ENCODE peak calls at places on chromosomes 12 and 14, in five cellular contexts. D is T-helper 1 cell, Y is fibroblast of the conjunctiva, Q is stromal cell of bone marrow, H is fibroblast of the aortic adventitia. P is an unnamed sample.
A peak's percentile ranks its signal among the peaks of the same experiment; 100 is the strongest.

GRCh38 chr14:96225745-96226151 is 21.1 kb downstream of the BDKRB2 start:
- DNase-seq in D (no peak), Q (peak; percentile 36), H (peak; percentile 79), Y (no peak), P (peak; percentile 89)

GRCh38 chr14:73457935-73458218 is 469 bp downstream of the NUMB start:
- DNase-seq in H (no peak), Y (no peak), D (no peak), Q (no peak), P (no peak)

GRCh38 chr14:89041245-89041585 is 216.8 kb downstream of the TTC8 start:
- DNase-seq in D (no peak), Y (no peak), H (no peak), Q (no peak), P (no peak)

GRCh38 chr12:109615556-109616229 is 42.1 kb downstream of the MVK start:
- DNase-seq in H (no peak), D (no peak), Q (no peak), Y (no peak), P (no peak)

GRCh38 chr12:51821423-51822260 is 26.9 kb downstream of the FIGNL2 start:
- DNase-seq in Y (no peak), D (no peak), H (no peak), Q (no peak), P (no peak)

GRCh38 chr12:105504286-105504685 is 173.8 kb downstream of the C12orf75 start:
- DNase-seq in D (no peak), Y (no peak), H (no peak), Q (no peak), P (no peak)

GRCh38 chr14:29584992-29585391 is 342.7 kb downstream of the PRKD1 start:
- DNase-seq in Y (peak; percentile 67), D (no peak), Q (peak; percentile 89), H (peak; percentile 80), P (no peak)

GRCh38 chr14:30223385-30223785 is 295.7 kb upstream of the PRKD1 start:
- DNase-seq in D (no peak), Q (peak; percentile 51), H (peak; percentile 93), Y (peak; percentile 78), P (peak; percentile 73)

GRCh38 chr14:66709292-66709691 is 201.3 kb downstream of the GPHN start:
- DNase-seq in D (no peak), Q (peak; percentile 3), H (peak; percentile 68), Y (peak; percentile 14), P (peak; percentile 51)

GRCh38 chr14:32552766-32553165 is 223.7 kb downstream of the AKAP6 start:
- DNase-seq in H (no peak), Y (no peak), Q (no peak), D (no peak), P (no peak)

GRCh38 chr14:92122761-92123160 is 992 bp downstream of the CPSF2 start:
- DNase-seq in Q (no peak), D (no peak), H (peak; percentile 14), Y (no peak), P (no peak)

GRCh38 chr12:102116392-102116791 is 3.5 kb downstream of the NUP37 start:
- DNase-seq in H (no peak), Q (no peak), Y (no peak), D (no peak), P (no peak)

GRCh38 chr12:98262886-98263285 is 252.5 kb upstream of the TMPO start:
- DNase-seq in D (no peak), Q (no peak), H (no peak), Y (no peak), P (no peak)

GRCh38 chr14:91545946-91546716 is 36.0 kb upstream of the PPP4R3A start:
- DNase-seq in D (no peak), Y (no peak), Q (no peak), H (no peak), P (peak; percentile 2)

GRCh38 chr12:27500546-27500945 is 23.5 kb upstream of the PPFIBP1 start:
- DNase-seq in Y (no peak), Q (no peak), D (no peak), H (no peak), P (no peak)

GRCh38 chr14:95496111-95496681 is 20.3 kb downstream of the SYNE3 start:
- DNase-seq in H (peak; percentile 82), Y (no peak), D (peak; percentile 66), Q (no peak), P (no peak)

GRCh38 chr14:77151918-77152588 is 10.5 kb upstream of the ZDHHC22 start:
- DNase-seq in H (peak; percentile 49), Q (peak; percentile 7), Y (peak; percentile 3), D (no peak), P (no peak)

GRCh38 chr12:45674181-45674580 is 55.3 kb upstream of the ARID2 start:
- DNase-seq in H (no peak), D (no peak), Q (no peak), Y (no peak), P (no peak)

GRCh38 chr14:68633131-68633991 is 159.5 kb downstream of the ZFP36L1 start:
- DNase-seq in D (no peak), Y (no peak), H (peak; percentile 46), Q (no peak), P (no peak)

GRCh38 chr12:53198470-53199110 is 8.5 kb downstream of the ITGB7 start:
- DNase-seq in D (no peak), Y (no peak), Q (no peak), H (no peak), P (no peak)

GRCh38 chr12:113143959-113144358 is 5.6 kb upstream of the CFAP73 start:
- DNase-seq in Y (no peak), D (no peak), H (no peak), Q (no peak), P (no peak)

GRCh38 chr12:100867639-100868393 is 73.2 kb downstream of the ANO4 start:
- DNase-seq in Y (no peak), D (no peak), Q (no peak), H (no peak), P (peak; percentile 56)

GRCh38 chr14:21467620-21468019 is 9.1 kb downstream of the RAB2B start:
- DNase-seq in D (no peak), Q (peak; percentile 75), H (peak; percentile 91), Y (peak; percentile 45), P (peak; percentile 58)

GRCh38 chr14:72801381-72801812 is 92.5 kb downstream of the DPF3 start:
- DNase-seq in H (peak; percentile 88), D (peak; percentile 10), Y (peak; percentile 48), Q (peak; percentile 65), P (peak; percentile 95)

GRCh38 chr12:13670249-13670648 is 311.2 kb downstream of the GRIN2B start:
- DNase-seq in H (no peak), Y (no peak), D (no peak), Q (no peak), P (no peak)

GRCh38 chr14:89702151-89702936 is 252.2 kb downstream of the EFCAB11 start:
- DNase-seq in Y (peak; percentile 72), Q (no peak), D (no peak), H (peak; percentile 52), P (no peak)

GRCh38 chr12:100468126-100468525 is 5.5 kb upstream of the NR1H4 start:
- DNase-seq in H (no peak), Q (no peak), Y (no peak), D (no peak), P (no peak)

GRCh38 chr14:92581206-92581605 is 67.6 kb downstream of the RIN3 start:
- DNase-seq in H (no peak), D (no peak), Y (no peak), Q (no peak), P (no peak)

GRCh38 chr12:62737615-62738014 is 197.3 kb downstream of the PPM1H start:
- DNase-seq in Q (no peak), D (no peak), Y (no peak), H (no peak), P (no peak)

GRCh38 chr12:13000616-13000934 is 510 bp upstream of the HEBP1 start:
- DNase-seq in D (no peak), H (peak; percentile 35), Y (no peak), Q (no peak), P (peak; percentile 53)

GRCh38 chr14:52700701-52701172 is 5.4 kb upstream of the ERO1A start:
- DNase-seq in Q (no peak), D (no peak), H (no peak), Y (no peak), P (peak; percentile 90)

GRCh38 chr12:104998423-104999346 is 12.6 kb downstream of the NOPCHAP1 start:
- DNase-seq in H (no peak), Y (no peak), D (no peak), Q (no peak), P (no peak)

GRCh38 chr12:52557481-52557880 is 4.5 kb upstream of the KRT71 start:
- DNase-seq in D (no peak), H (no peak), Q (no peak), Y (no peak), P (no peak)

GRCh38 chr12:100987552-100988277 is 193.1 kb downstream of the ANO4 start:
- DNase-seq in H (peak; percentile 62), D (peak; percentile 40), Y (no peak), Q (peak; percentile 20), P (peak; percentile 26)

GRCh38 chr14:105945891-105946290 is 419.5 kb downstream of the TMEM121 start:
- DNase-seq in H (no peak), Y (no peak), D (peak; percentile 34), Q (no peak), P (no peak)

GRCh38 chr12:103929051-103929908 is 930 bp upstream of the HSP90B1 start:
- DNase-seq in D (peak; percentile 93), Q (peak; percentile 90), H (peak; percentile 94), Y (peak; percentile 88), P (peak; percentile 91)

GRCh38 chr12:29164477-29165163 is 15.5 kb downstream of the FAR2 start:
- DNase-seq in H (peak; percentile 40), Y (peak; percentile 72), D (peak; percentile 53), Q (peak; percentile 61), P (peak; percentile 65)

GRCh38 chr12:103013741-103014140 is 56.3 kb downstream of the ASCL1 start:
- DNase-seq in D (no peak), H (no peak), Y (no peak), Q (no peak), P (no peak)

GRCh38 chr12:53476769-53477209 is 22.5 kb downstream of the MAP3K12 start:
- DNase-seq in D (no peak), H (peak; percentile 51), Q (no peak), Y (no peak), P (no peak)

GRCh38 chr12:12749433-12749832 is 32.3 kb downstream of the CDKN1B start:
- DNase-seq in D (no peak), H (peak; percentile 97), Q (peak; percentile 94), Y (peak; percentile 41), P (no peak)